ENCODE peak calls at places on chromosome 13, in nine cellular contexts. L is transverse colon, J is HCT116, S is esophagus muscularis mucosa, W is stomach, U is GM12878, B is Panc1, Q is sigmoid colon, Y is spleen. C is an unnamed sample.

GRCh38 chr13:95231393-95231792 is 69.9 kb downstream of the ABCC4 start:
- DNase-seq in B (no peak), U (no peak), W (no peak), Q (no peak), S (no peak), Y (no peak), L (no peak), J (no peak), C (no peak)

GRCh38 chr13:26529441-26529840 is 28.0 kb upstream of the WASF3 start:
- DNase-seq in W (peak), B (no peak), L (peak), Q (no peak), U (no peak), S (no peak), J (no peak), Y (no peak), C (no peak)

GRCh38 chr13:102470283-102470920 is 68.6 kb upstream of the FGF14 start:
- DNase-seq in Q (no peak), W (no peak), J (no peak), L (no peak), B (no peak), S (no peak), Y (no peak), U (no peak), C (no peak)

GRCh38 chr13:86397640-86398039 is 598.4 kb upstream of the SLITRK6 start:
- DNase-seq in Y (no peak), S (no peak), B (no peak), L (no peak), U (no peak), W (no peak), Q (no peak), J (no peak), C (no peak)

GRCh38 chr13:91133941-91134772 is 213.3 kb upstream of the MIR17HG start:
- DNase-seq in S (no peak), Y (no peak), U (no peak), L (peak), B (peak), W (peak), J (peak), Q (no peak), C (peak)

GRCh38 chr13:34030782-34031181 is 212.8 kb downstream of the RFC3 start:
- DNase-seq in W (no peak), U (no peak), Q (no peak), Y (no peak), J (no peak), B (no peak), L (no peak), S (no peak), C (no peak)

GRCh38 chr13:38688674-38689073 is 1.8 kb downstream of the FREM2 start:
- DNase-seq in L (no peak), Y (no peak), B (no peak), S (no peak), J (no peak), U (no peak), W (no peak), Q (peak), C (no peak)

GRCh38 chr13:40132249-40132648 is 476.8 kb downstream of the COG6 start:
- DNase-seq in L (no peak), U (no peak), W (no peak), Y (no peak), S (no peak), Q (no peak), J (no peak), B (no peak), C (no peak)

GRCh38 chr13:81051873-81052272 is 710.9 kb upstream of the SPRY2 start:
- DNase-seq in L (no peak), Y (no peak), Q (no peak), B (no peak), U (no peak), S (no peak), J (no peak), W (no peak), C (no peak)

GRCh38 chr13:91297503-91297902 is 50.0 kb upstream of the MIR17HG start:
- DNase-seq in Y (no peak), S (no peak), L (no peak), Q (no peak), J (no peak), W (no peak), U (no peak), B (no peak), C (no peak)

GRCh38 chr13:80133631-80134083 is 207.3 kb downstream of the SPRY2 start:
- DNase-seq in L (peak), W (no peak), B (no peak), Q (no peak), J (no peak), S (no peak), U (no peak), Y (no peak), C (no peak)

GRCh38 chr13:62793850-62794249 is 1378.2 kb upstream of the PCDH20 start:
- DNase-seq in Y (no peak), J (no peak), W (no peak), U (no peak), L (no peak), Q (no peak), S (no peak), B (no peak), C (no peak)

GRCh38 chr13:73998631-73999030 is 135.6 kb downstream of the KLF12 start:
- DNase-seq in U (no peak), W (no peak), J (no peak), Y (no peak), Q (no peak), L (no peak), S (no peak), B (no peak), C (no peak)

GRCh38 chr13:28718538-28719226 is at the start of gene SLC46A3:
- DNase-seq in B (peak), Y (peak), L (peak), S (peak), J (peak), W (peak), Q (peak), U (peak), C (peak)
- H3K4me3 ChIP-seq in B (peak), Y (peak), L (peak), S (peak), J (peak), W (peak), Q (peak), U (peak), C (peak)

GRCh38 chr13:24693862-24694471 is 13.8 kb downstream of the ATP12A start:
- DNase-seq in B (no peak), S (no peak), J (peak), Y (no peak), W (peak), U (no peak), L (peak), Q (no peak), C (no peak)
- TF ChIP-seq CTCF in B (peak), S (peak), J (peak), Y (peak), W (peak), U (peak), L (peak), Q (peak), C (peak)

DNA sequence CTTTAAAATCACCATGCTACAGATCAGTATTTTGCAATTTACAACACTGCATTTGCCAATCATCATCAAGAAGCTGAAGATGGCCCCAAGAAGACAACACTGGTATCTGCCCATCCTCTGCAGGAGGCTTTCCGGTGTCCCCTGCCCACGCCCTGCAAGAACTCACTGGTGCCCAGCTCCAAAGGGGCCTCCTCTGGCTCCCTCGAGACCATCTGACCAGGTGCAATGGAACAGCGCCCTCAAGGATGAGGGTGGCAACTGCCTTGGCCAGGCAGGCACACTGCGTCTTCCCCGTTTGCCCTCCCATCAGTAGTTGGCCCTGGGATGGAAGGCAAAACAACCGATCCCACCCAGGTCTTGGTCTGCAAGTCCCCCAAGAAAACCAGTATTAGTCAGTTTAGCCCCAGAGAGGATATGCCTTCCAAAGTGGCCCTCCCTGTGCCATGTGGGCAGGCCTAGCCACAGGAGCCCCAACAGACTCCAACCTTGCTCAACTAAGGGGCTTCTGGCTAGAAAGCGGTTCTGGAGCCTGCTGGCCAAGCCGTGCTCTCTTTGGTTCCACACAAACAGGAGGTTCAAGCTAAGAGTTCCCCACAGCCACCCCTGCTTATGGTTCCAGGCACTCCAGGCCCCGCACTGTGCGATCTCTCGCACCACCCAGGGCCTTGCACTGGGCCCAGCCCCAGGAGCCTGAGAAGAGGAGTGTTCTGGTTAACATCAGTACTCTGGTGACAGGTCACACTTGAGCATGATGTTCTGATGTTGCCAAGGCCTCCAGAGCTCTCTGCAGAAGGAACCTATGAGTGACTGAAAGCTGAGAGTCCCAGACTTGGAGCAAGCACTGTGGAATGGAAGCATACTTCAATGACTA is 4.7 kb downstream of the PCID2 start:
- DNase-seq in S (no peak), W (no peak), Q (peak), L (no peak), U (no peak), Y (no peak), B (no peak), J (no peak), C (no peak)
- TF ChIP-seq POLR2AphosphoS5 in S (no peak), W (peak), Q (peak), L (peak), U (no peak), Y (no peak), B (no peak), J (no peak), C (no peak)

GRCh38 chr13:88345171-88345847 is 674.1 kb downstream of the SLITRK5 start:
- DNase-seq in Q (no peak), U (no peak), S (no peak), W (no peak), B (no peak), Y (no peak), J (no peak), L (no peak), C (no peak)
- H3K4me3 ChIP-seq in Q (no peak), U (no peak), S (no peak), W (no peak), B (no peak), Y (no peak), J (no peak), L (no peak), C (no peak)

DNA sequence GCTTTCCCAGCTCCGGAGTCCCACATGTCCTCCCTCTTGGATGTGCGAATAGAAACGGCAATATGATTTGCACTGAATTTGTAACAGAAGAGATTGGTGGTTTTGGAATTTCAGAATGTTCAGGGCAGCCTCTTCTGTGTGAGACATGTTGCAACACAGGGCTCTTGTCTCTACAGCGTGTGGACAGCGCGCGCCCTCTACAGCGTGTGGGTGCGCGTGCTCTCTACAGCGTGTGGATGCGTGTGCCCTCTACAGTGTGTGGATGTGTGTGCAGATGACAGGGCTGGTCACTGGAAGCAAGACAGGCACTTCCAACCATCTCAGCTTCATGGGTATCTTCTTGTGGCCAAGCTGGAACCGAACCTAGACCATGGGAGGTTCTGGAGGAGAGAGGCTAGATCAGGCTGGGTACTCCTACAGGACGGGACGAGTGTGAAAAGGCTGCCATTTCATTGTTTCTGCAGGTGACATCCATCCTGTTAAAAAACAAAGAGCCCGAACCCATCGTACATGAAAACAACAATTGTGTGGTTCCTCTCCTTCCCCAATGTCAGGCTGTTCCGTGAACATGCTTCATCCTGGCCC is 78.4 kb downstream of the TEX29 start:
- DNase-seq in W (peak), B (no peak), U (no peak), Q (peak), L (no peak), J (no peak), Y (peak), S (no peak), C (no peak)
- TF ChIP-seq CTCF in W (no peak), B (no peak), U (no peak), Q (no peak), L (no peak), J (no peak), Y (no peak), S (no peak), C (no peak)

DNA sequence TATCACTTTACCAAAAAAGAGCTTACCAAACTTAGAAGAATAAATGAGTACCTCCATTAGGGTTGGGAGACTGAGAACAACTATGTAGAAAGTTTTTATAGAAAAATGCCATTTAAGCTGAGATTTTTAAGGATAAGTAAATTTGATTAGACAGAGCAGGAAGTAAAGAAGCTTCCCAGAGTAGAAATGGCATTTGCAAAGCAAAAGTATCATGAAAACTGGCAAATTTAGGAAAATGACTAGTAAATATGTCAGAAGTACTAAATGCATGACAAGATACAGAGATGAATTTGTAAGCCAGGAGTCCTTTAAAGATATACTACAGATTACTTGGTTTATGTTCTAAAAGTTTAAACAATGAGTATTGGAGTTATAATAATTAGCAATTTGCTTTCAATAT is 2581.8 kb downstream of the PCDH9 start:
- DNase-seq in Q (no peak), B (no peak), W (no peak), U (no peak), Y (no peak), L (no peak), J (no peak), S (no peak), C (no peak)
- TF ChIP-seq POLR2AphosphoS5 in Q (no peak), B (no peak), W (no peak), U (no peak), Y (no peak), L (no peak), J (no peak), S (no peak), C (no peak)

DNA sequence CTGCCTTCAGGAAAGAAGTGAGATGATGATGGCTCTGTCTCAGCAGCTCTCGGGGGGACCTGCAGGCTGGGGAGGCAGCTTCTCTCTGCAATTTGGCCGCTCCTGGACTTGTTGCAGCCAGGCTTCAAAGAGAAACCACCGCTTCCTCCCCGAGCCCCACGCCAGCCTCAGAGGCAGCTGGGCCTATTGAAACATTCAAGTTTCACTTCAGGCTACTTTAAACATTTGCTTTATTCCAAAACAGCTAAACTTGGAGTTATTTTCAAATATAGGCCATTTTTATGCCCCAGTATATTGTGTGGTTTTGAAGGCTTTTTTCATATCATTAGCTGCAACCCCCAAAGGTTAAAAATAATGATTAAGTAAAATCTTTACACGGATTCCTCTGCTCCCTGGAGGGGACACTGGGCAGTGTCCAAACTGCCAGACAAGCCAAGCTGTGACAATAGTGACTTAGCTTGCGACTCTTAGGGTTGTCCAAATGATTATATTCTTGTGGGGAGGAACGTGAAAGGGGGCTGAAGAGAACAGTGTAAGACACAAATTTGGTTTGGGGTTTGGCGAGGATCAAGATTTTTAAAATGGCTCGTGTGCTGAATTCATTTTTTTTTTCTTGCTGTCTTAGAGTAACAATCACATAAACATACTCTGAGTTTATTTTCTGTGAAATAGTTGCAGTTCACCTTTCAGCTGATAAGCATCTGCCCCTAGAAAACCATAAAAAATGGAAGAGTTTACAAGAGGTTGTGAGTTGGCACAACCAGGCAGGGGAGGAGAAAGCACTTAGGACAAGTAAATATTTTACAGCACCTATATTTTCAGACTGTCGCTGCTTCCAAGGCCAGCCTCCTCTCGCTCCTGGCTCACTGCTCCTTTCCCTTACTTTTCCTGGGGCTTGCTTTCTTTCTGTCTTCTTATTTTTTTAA is 330.6 kb downstream of the DLEU7 start:
- DNase-seq in S (no peak), Y (peak), Q (peak), L (peak), J (no peak), U (no peak), W (peak), B (no peak), C (no peak)
- H3K4me3 ChIP-seq in S (peak), Y (peak), Q (peak), L (peak), J (no peak), U (peak), W (peak), B (peak), C (peak)

GRCh38 chr13:50914301-50914700 is 4.7 kb downstream of the RNASEH2B start:
- DNase-seq in B (no peak), S (no peak), Q (no peak), L (no peak), W (no peak), J (no peak), U (no peak), Y (no peak), C (no peak)

GRCh38 chr13:50914848-50915247 is 5.3 kb downstream of the RNASEH2B start:
- DNase-seq in J (no peak), U (no peak), Q (no peak), S (no peak), L (no peak), Y (no peak), W (no peak), B (no peak), C (no peak)

GRCh38 chr13:50917572-50917971 is 8.0 kb downstream of the RNASEH2B start:
- DNase-seq in S (no peak), Q (no peak), Y (no peak), B (no peak), U (no peak), W (no peak), J (no peak), L (no peak), C (no peak)

GRCh38 chr13:50916701-50917184 is 7.2 kb downstream of the RNASEH2B start:
- DNase-seq in Q (no peak), J (no peak), Y (no peak), B (no peak), U (no peak), W (no peak), L (no peak), S (no peak), C (no peak)

DNA sequence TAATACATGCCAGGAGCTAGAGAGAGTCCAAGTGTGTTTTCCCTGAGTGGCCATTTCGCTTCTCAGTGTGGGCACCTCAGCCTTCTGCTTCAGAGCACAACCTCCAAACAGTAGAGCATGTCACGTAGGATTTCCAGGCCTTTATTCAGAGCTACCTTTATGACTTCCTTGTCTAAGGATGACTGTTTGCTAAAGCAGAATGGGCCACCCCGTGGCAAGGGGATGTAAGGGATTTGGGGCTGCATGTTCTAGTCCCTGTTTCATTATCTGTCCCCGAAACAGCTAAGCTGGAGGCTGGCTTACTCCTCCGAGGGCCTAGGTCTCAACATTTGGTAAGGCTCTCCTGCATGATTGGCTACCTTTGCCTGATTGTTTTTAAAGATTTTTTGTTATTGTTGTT is 6.0 kb downstream of the RNASEH2B start:
- DNase-seq in J (no peak), L (no peak), Q (no peak), W (no peak), Y (no peak), U (no peak), B (no peak), S (no peak), C (no peak)
- TF ChIP-seq CTCF in J (no peak), L (no peak), Q (no peak), W (no peak), Y (no peak), U (peak), B (no peak), S (no peak), C (no peak)

GRCh38 chr13:32901994-32902780 is 114.0 kb upstream of the KL start:
- DNase-seq in S (no peak), U (no peak), Q (no peak), B (no peak), J (no peak), Y (no peak), L (no peak), W (no peak), C (no peak)
- TF ChIP-seq POLR2AphosphoS5 in S (no peak), U (no peak), Q (peak), B (no peak), J (no peak), Y (no peak), L (no peak), W (no peak), C (no peak)

DNA sequence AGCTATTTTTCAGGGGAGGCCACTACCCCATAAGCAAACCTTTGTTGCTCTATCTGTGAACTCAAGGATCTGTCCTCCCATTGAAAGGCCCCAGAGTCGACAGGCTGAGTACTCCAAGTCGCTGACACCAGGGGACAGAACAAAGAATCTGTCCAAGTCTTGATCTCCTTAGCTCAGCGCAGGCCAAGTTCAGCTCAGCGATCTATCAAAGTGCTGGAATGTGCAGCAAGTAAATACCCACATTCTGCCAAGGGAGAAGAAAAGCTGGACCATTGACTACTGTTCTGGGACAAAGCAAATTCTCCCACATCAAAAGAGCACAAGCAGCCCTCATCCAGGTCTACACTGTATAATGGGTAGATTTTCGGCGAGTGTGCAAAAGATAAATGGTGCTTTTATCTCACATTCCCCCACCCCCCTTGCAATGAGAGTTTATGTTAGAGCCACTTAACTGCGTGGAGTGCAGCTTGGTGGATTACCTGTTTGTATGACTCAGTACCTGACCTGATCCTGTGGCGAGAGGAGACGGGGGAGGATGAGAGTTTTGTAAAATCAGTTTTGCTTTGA is 391.7 kb upstream of the SGCG start:
- DNase-seq in S (no peak), U (no peak), B (no peak), Y (no peak), L (no peak), W (no peak), Q (no peak), J (peak), C (no peak)
- H3K4me3 ChIP-seq in S (no peak), U (no peak), B (no peak), Y (no peak), L (no peak), W (no peak), Q (no peak), J (peak), C (no peak)